ENCODE peak calls at places on chromosomes 4 and X, in ten cellular contexts. One of them, this sample, is unnamed.

GRCh38 chrX:136823175-136823574 is 42.4 kb upstream of the ARHGEF6 start:
- DNase-seq in activated CD4-positive, alpha-beta T cell treated with anti-CD3 and anti-CD28 coated beads for 48 hours: no peak
- DNase-seq in putamen: no peak
- DNase-seq in NCI-H774: no peak
- DNase-seq in activated naive CD4-positive, alpha-beta T cell: no peak
- DNase-seq in activated T-cell treated with anti-CD3 and anti-CD28 coated beads, Interleukin-2, amount 50 U/mL, for 1 hour: no peak
- DNase-seq in left ventricle myocardium superior: no peak
- DNase-seq in AG08396: peak; percentile 14
- DNase-seq in tibial nerve: no peak
- DNase-seq in NCI-H748 treated with DMSO at 0.1 percent for 48 hours: no peak
- DNase-seq in this sample: no peak

GRCh38 chrX:9562851-9563250 is 98.0 kb downstream of the TBL1X start:
- DNase-seq in activated CD4-positive, alpha-beta T cell treated with anti-CD3 and anti-CD28 coated beads for 48 hours: no peak
- DNase-seq in putamen: no peak
- DNase-seq in NCI-H774: no peak
- DNase-seq in activated naive CD4-positive, alpha-beta T cell: no peak
- DNase-seq in activated T-cell treated with anti-CD3 and anti-CD28 coated beads, Interleukin-2, amount 50 U/mL, for 1 hour: no peak
- DNase-seq in left ventricle myocardium superior: no peak
- DNase-seq in AG08396: peak; percentile 64
- DNase-seq in tibial nerve: no peak
- DNase-seq in NCI-H748 treated with DMSO at 0.1 percent for 48 hours: no peak
- DNase-seq in this sample: no peak

GRCh38 chrX:65871671-65872311 is 168.1 kb downstream of the VSIG4 start:
- DNase-seq in activated CD4-positive, alpha-beta T cell treated with anti-CD3 and anti-CD28 coated beads for 48 hours: peak; percentile 8
- DNase-seq in putamen: no peak
- DNase-seq in NCI-H774: no peak
- DNase-seq in activated naive CD4-positive, alpha-beta T cell: no peak
- DNase-seq in activated T-cell treated with anti-CD3 and anti-CD28 coated beads, Interleukin-2, amount 50 U/mL, for 1 hour: no peak
- DNase-seq in left ventricle myocardium superior: no peak
- DNase-seq in AG08396: no peak
- DNase-seq in tibial nerve: no peak
- DNase-seq in NCI-H748 treated with DMSO at 0.1 percent for 48 hours: no peak
- DNase-seq in this sample: no peak

GRCh38 chr4:4386736-4387392 is at the start of gene NSG1:
- DNase-seq in activated CD4-positive, alpha-beta T cell treated with anti-CD3 and anti-CD28 coated beads for 48 hours: peak; percentile 40
- DNase-seq in putamen: peak; percentile 55
- DNase-seq in NCI-H774: no peak
- DNase-seq in activated naive CD4-positive, alpha-beta T cell: no peak
- DNase-seq in activated T-cell treated with anti-CD3 and anti-CD28 coated beads, Interleukin-2, amount 50 U/mL, for 1 hour: peak; percentile 36
- DNase-seq in left ventricle myocardium superior: peak; percentile 71
- DNase-seq in AG08396: peak; percentile 65
- DNase-seq in tibial nerve: no peak
- DNase-seq in NCI-H748 treated with DMSO at 0.1 percent for 48 hours: no peak
- DNase-seq in this sample: no peak

GRCh38 chrX:80765226-80765625 is 44.5 kb downstream of the BRWD3 start:
- DNase-seq in activated CD4-positive, alpha-beta T cell treated with anti-CD3 and anti-CD28 coated beads for 48 hours: no peak
- DNase-seq in putamen: no peak
- DNase-seq in NCI-H774: no peak
- DNase-seq in activated naive CD4-positive, alpha-beta T cell: no peak
- DNase-seq in activated T-cell treated with anti-CD3 and anti-CD28 coated beads, Interleukin-2, amount 50 U/mL, for 1 hour: no peak
- DNase-seq in left ventricle myocardium superior: no peak
- DNase-seq in AG08396: peak; percentile 7
- DNase-seq in tibial nerve: no peak
- DNase-seq in NCI-H748 treated with DMSO at 0.1 percent for 48 hours: peak; percentile 28
- DNase-seq in this sample: no peak

GRCh38 chr4:189084671-189085070 is 856.0 kb upstream of the FRG1 start:
- DNase-seq in activated CD4-positive, alpha-beta T cell treated with anti-CD3 and anti-CD28 coated beads for 48 hours: no peak
- DNase-seq in putamen: no peak
- DNase-seq in NCI-H774: no peak
- DNase-seq in activated naive CD4-positive, alpha-beta T cell: no peak
- DNase-seq in activated T-cell treated with anti-CD3 and anti-CD28 coated beads, Interleukin-2, amount 50 U/mL, for 1 hour: no peak
- DNase-seq in left ventricle myocardium superior: no peak
- DNase-seq in AG08396: no peak
- DNase-seq in tibial nerve: no peak
- DNase-seq in NCI-H748 treated with DMSO at 0.1 percent for 48 hours: no peak
- DNase-seq in this sample: no peak

GRCh38 chrX:38313190-38313589 is 14.1 kb downstream of the RPGR start:
- DNase-seq in activated CD4-positive, alpha-beta T cell treated with anti-CD3 and anti-CD28 coated beads for 48 hours: no peak
- DNase-seq in putamen: no peak
- DNase-seq in NCI-H774: no peak
- DNase-seq in activated naive CD4-positive, alpha-beta T cell: no peak
- DNase-seq in activated T-cell treated with anti-CD3 and anti-CD28 coated beads, Interleukin-2, amount 50 U/mL, for 1 hour: no peak
- DNase-seq in left ventricle myocardium superior: no peak
- DNase-seq in AG08396: no peak
- DNase-seq in tibial nerve: no peak
- DNase-seq in NCI-H748 treated with DMSO at 0.1 percent for 48 hours: no peak
- DNase-seq in this sample: no peak

GRCh38 chrX:45344597-45344996 is 143.9 kb upstream of the DIPK2B start:
- DNase-seq in activated CD4-positive, alpha-beta T cell treated with anti-CD3 and anti-CD28 coated beads for 48 hours: no peak
- DNase-seq in putamen: no peak
- DNase-seq in NCI-H774: no peak
- DNase-seq in activated naive CD4-positive, alpha-beta T cell: no peak
- DNase-seq in activated T-cell treated with anti-CD3 and anti-CD28 coated beads, Interleukin-2, amount 50 U/mL, for 1 hour: no peak
- DNase-seq in left ventricle myocardium superior: no peak
- DNase-seq in AG08396: no peak
- DNase-seq in tibial nerve: no peak
- DNase-seq in NCI-H748 treated with DMSO at 0.1 percent for 48 hours: no peak
- DNase-seq in this sample: no peak

GRCh38 chrX:28613558-28613957 is 26.3 kb downstream of the IL1RAPL1 start:
- DNase-seq in activated CD4-positive, alpha-beta T cell treated with anti-CD3 and anti-CD28 coated beads for 48 hours: no peak
- DNase-seq in putamen: no peak
- DNase-seq in NCI-H774: no peak
- DNase-seq in activated naive CD4-positive, alpha-beta T cell: no peak
- DNase-seq in activated T-cell treated with anti-CD3 and anti-CD28 coated beads, Interleukin-2, amount 50 U/mL, for 1 hour: no peak
- DNase-seq in left ventricle myocardium superior: no peak
- DNase-seq in AG08396: no peak
- DNase-seq in tibial nerve: no peak
- DNase-seq in NCI-H748 treated with DMSO at 0.1 percent for 48 hours: no peak
- DNase-seq in this sample: no peak

This sample was measured in pons.